ENCODE peak calls at places on chromosomes 4 and X, in four cellular contexts. T is spleen, V is endothelial cell, B is endothelial cell of umbilical vein. I is an unnamed sample.

GRCh38 chr4:6087669-6088068 is 69.4 kb upstream of the C4orf50 start:
- DNase-seq in T (no peak), V (peak), B (peak), I (no peak)

GRCh38 chr4:176838611-176839411 is 46.1 kb upstream of the VEGFC start:
- DNase-seq in T (no peak), V (no peak), B (peak), I (no peak)

GRCh38 chr4:98802673-98803286 is 126.2 kb downstream of the EIF4E start:
- DNase-seq in T (no peak), V (no peak), B (peak), I (no peak)

GRCh38 chrX:137651647-137652046 is 85.7 kb downstream of the ZIC3 start:
- DNase-seq in T (no peak), V (no peak), B (no peak), I (no peak)

GRCh38 chrX:106649523-106650428 is 38.0 kb downstream of the RADX start:
- DNase-seq in T (no peak), V (no peak), B (no peak), I (no peak)

GRCh38 chr4:77938560-77938959 is 75.9 kb downstream of the MRPL1 start:
- DNase-seq in T (no peak), V (no peak), B (no peak), I (no peak)

GRCh38 chrX:71214152-71214551 is 8.9 kb upstream of the GJB1 start:
- DNase-seq in T (no peak), V (no peak), B (no peak), I (no peak)

GRCh38 chr4:139762715-139763114 is 97.1 kb downstream of the MGST2 start:
- DNase-seq in T (no peak), V (no peak), B (peak), I (no peak)

GRCh38 chr4:130478406-130478805 is 1382.5 kb downstream of the C4orf33 start:
- DNase-seq in T (no peak), V (no peak), B (peak), I (no peak)

GRCh38 chr4:64715741-64716140 is 306.5 kb upstream of the TECRL start:
- DNase-seq in T (no peak), V (no peak), B (no peak), I (no peak)

GRCh38 chr4:64718091-64718490 is 308.8 kb upstream of the TECRL start:
- DNase-seq in T (no peak), V (peak), B (no peak), I (no peak)

DNA sequence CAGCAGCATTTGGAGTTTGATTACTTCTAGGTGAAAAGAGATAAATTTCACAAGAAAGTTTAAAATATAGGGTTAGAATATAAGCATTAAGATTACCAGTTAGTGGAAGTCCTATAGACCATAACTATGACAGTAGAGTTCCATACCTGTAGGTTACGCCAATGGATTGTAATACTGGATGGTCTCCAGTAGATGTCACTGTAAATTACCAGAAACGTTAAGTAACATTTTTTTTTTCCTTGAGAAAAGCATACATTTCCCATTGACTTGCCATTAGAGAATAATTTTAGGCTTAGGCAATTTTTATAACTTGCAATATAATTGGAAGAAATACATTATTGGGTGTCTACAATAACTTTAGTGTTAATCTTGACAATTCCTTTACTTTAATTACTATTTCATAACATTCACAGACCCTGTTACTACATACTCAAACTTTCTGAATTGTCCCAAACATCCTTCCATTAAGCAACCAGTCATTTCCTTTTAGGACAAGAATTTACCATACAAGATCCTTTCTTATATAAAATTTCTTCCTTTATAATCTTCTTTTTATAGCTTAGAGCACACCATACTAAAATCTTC is 304.1 kb upstream of the TECRL start:
- DNase-seq in T (no peak), V (no peak), B (peak), I (no peak)
- TF ChIP-seq CTCF in T (no peak), V (peak), B (peak), I (peak)

DNA sequence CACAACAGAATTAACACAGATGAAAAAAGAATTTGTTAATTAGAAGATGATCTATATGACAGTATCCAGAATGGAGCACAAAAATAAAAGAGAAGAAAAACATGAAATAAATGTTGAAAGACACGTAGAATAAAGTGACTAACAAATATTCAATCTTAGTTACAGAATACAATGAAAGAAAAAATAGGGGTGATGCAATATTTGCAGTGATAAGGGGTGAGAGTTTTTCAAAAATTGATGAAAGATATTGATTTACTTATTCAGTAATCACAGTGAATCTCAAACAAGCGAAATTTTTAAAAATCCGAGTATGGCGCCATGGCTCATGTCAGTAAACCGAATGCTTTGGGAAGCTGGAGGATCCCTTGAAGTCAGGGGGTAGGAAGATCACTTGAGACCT is 20.2 kb upstream of the RAB28 start:
- DNase-seq in T (no peak), V (no peak), B (no peak), I (no peak)
- TF ChIP-seq CTCF in T (no peak), V (no peak), B (no peak), I (no peak)

GRCh38 chr4:186934841-186935443 is 211.3 kb upstream of the FAT1 start:
- DNase-seq in T (no peak), V (no peak), B (no peak), I (no peak)

GRCh38 chr4:186935881-186936280 is 212.2 kb upstream of the FAT1 start:
- DNase-seq in T (no peak), V (no peak), B (no peak), I (no peak)

GRCh38 chr4:186939226-186939625 is 215.6 kb upstream of the FAT1 start:
- DNase-seq in T (no peak), V (no peak), B (no peak), I (no peak)

GRCh38 chr4:186934255-186934654 is 210.6 kb upstream of the FAT1 start:
- DNase-seq in T (no peak), V (no peak), B (no peak), I (no peak)

GRCh38 chr4:186936496-186937375 is 213.1 kb upstream of the FAT1 start:
- DNase-seq in T (no peak), V (no peak), B (peak), I (no peak)
- TF ChIP-seq CTCF in T (no peak), V (no peak), B (no peak), I (peak)

GRCh38 chr4:813900-814299 is 12.0 kb downstream of the CPLX1 start:
- DNase-seq in T (peak), V (no peak), B (no peak), I (peak)
- TF ChIP-seq CTCF in T (no peak), V (no peak), B (no peak), I (no peak)

GRCh38 chrX:131821945-131822622 is 201.0 kb upstream of the STK26 start:
- DNase-seq in T (peak), V (no peak), B (no peak), I (no peak)
- TF ChIP-seq CTCF in T (no peak), V (no peak), B (no peak), I (no peak)

DNA sequence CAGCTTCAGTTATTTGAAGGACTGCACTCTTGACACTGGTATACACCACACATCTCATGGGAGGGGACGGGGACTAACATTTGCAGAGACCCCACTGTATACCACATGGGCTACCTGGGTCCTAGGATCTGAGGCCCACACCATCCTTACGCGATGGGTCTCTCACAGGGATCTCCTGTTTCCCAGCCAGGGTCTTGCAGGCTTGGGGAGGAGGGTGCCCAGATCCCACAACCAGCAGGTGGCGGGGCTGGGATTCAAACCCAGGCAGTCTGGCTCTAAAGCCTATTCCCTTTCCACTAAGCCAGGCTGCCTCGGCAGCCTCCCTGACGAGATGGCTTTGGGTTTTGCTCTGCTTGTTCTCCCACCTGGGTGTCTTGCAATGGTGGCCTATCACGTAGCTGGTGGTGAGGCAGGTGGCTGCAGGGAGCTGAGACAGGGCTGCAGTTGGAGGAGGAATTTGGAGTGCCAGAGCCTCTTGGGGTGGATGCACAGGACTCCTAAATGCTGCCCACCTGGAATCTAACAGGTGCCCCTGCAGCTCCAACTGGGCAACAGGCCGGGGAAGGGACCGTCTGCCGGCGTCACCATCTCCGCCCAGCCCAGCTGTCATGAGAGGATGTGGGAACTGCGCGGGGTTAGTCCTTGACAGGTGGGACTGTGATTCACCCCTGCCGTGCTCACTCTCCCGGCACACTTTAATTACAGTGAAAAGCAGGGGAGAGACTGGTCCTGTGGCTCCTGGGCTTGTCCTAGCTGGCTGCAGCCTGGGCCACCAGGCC is 110.7 kb downstream of the PSAPL1 start:
- DNase-seq in T (peak), V (no peak), B (no peak), I (peak)
- TF ChIP-seq CTCF in T (no peak), V (no peak), B (no peak), I (no peak)

GRCh38 chr4:132818091-132818490 is 331.0 kb upstream of the PCDH10 start:
- DNase-seq in T (no peak), V (peak), B (no peak), I (peak)
- TF ChIP-seq CTCF in T (no peak), V (peak), B (no peak), I (peak)

I was measured in chondrocyte.